ENCODE peak calls at places on chromosomes 6 and 20, in five cellular contexts. R, B, K, X and V are unnamed samples.

GRCh38 chr6:105402090-105402980 is 547 bp downstream of the PREP start:
- DNase-seq in R (peak; percentile 29), K (peak; percentile 56), B (peak; percentile 54), X (peak; percentile 24), V (no peak)

GRCh38 chr20:5977975-5978374 is 27.5 kb downstream of the MCM8 start:
- DNase-seq in B (no peak), X (no peak), K (no peak), R (no peak), V (no peak)

GRCh38 chr20:5002077-5002413 is 735 bp upstream of the SLC23A2 start:
- DNase-seq in R (no peak), K (no peak), B (no peak), X (no peak), V (no peak)

GRCh38 chr6:162056745-162057144 is 670.8 kb downstream of the PRKN start:
- DNase-seq in R (no peak), K (peak; percentile 55), B (no peak), X (no peak), V (no peak)

GRCh38 chr6:24357336-24358218 is at the start of gene DCDC2:
- DNase-seq in X (peak; percentile 66), B (peak; percentile 60), R (peak; percentile 83), K (peak; percentile 13), V (peak; percentile 16)

GRCh38 chr20:43513298-43514061 is 6.0 kb downstream of the L3MBTL1 start:
- DNase-seq in R (no peak), B (no peak), X (no peak), K (no peak), V (no peak)

GRCh38 chr20:62089393-62089792 is 23.7 kb upstream of the TAF4 start:
- DNase-seq in X (no peak), R (no peak), B (no peak), K (no peak), V (no peak)

GRCh38 chr6:108745664-108746336 is 102.4 kb upstream of the ARMC2 start:
- DNase-seq in K (no peak), R (no peak), X (no peak), B (no peak), V (no peak)

GRCh38 chr6:139882977-139883728 is 508.7 kb upstream of the CITED2 start:
- DNase-seq in R (no peak), K (peak; percentile 40), X (no peak), B (no peak), V (no peak)

GRCh38 chr20:37651932-37652331 is 41.9 kb upstream of the CTNNBL1 start:
- DNase-seq in K (peak; percentile 12), B (no peak), R (peak; percentile 31), X (no peak), V (peak; percentile 4)

GRCh38 chr6:92122746-92123145 is 1296.6 kb downstream of the EPHA7 start:
- DNase-seq in B (no peak), R (no peak), K (peak; percentile 29), X (no peak), V (no peak)

GRCh38 chr6:15246217-15247211 is 645 bp downstream of the JARID2 start:
- DNase-seq in X (no peak), R (no peak), K (peak; percentile 42), B (no peak), V (no peak)

GRCh38 chr6:3752538-3753227 is 1.2 kb upstream of the PXDC1 start:
- DNase-seq in B (no peak), X (no peak), K (no peak), R (no peak), V (no peak)

GRCh38 chr6:83417880-83418663 is 12.8 kb downstream of the ME1 start:
- DNase-seq in R (no peak), K (peak; percentile 86), X (no peak), B (no peak), V (no peak)

GRCh38 chr6:118506071-118506638 is 41.9 kb upstream of the PLN start:
- DNase-seq in X (no peak), K (no peak), R (no peak), B (no peak), V (no peak)

GRCh38 chr6:108656834-108657233 is 96.1 kb downstream of the FOXO3 start:
- DNase-seq in X (no peak), R (no peak), K (no peak), B (no peak), V (no peak)

GRCh38 chr6:45472383-45472782 is 94.6 kb upstream of the SUPT3H start:
- DNase-seq in B (no peak), X (peak; percentile 30), K (peak; percentile 81), R (no peak), V (no peak)

GRCh38 chr6:108897371-108897770 is 49.1 kb downstream of the ARMC2 start:
- DNase-seq in K (peak; percentile 37), R (no peak), B (no peak), X (no peak), V (no peak)

GRCh38 chr6:54801669-54802068 is 44.9 kb upstream of the FAM83B start:
- DNase-seq in B (no peak), R (no peak), X (no peak), K (peak; percentile 96), V (no peak)
- H3K27ac ChIP-seq in B (no peak overlapping the region), R (no peak overlapping the region), X (no peak overlapping the region), K (no peak overlapping the region), V (no peak overlapping the region)

GRCh38 chr20:63959699-63960075 is 3.5 kb upstream of the UCKL1 start:
- DNase-seq in R (no peak), K (no peak), X (no peak), B (no peak), V (no peak)
- TF ChIP-seq CTCF in R (no peak), K (no peak), X (no peak), B (no peak), V (no peak)

GRCh38 chr6:44117397-44118128 is 9.7 kb downstream of the MRPL14 start:
- DNase-seq in X (no peak), B (no peak), K (no peak), R (no peak), V (no peak)
- H3K9me3 ChIP-seq in X (no peaks in the 10 kb centered on the region), B (no peaks in the 10 kb centered on the region), K (no peaks in the 10 kb centered on the region), R (no peaks in the 10 kb centered on the region), V (no peaks in the 10 kb centered on the region)

GRCh38 chr6:111612379-111612778 is 6.7 kb upstream of the TRAF3IP2 start:
- DNase-seq in X (no peak), R (no peak), B (no peak), K (no peak), V (no peak)

GRCh38 chr6:111607279-111607678 is 1.6 kb upstream of the TRAF3IP2 start:
- DNase-seq in K (no peak), R (no peak), X (no peak), B (no peak), V (no peak)

GRCh38 chr6:111606620-111607115 is 990 bp upstream of the TRAF3IP2 start:
- DNase-seq in X (no peak), K (peak; percentile 31), B (no peak), R (no peak), V (no peak)

GRCh38 chr6:111609827-111610526 is 4.3 kb upstream of the TRAF3IP2 start:
- DNase-seq in B (no peak), X (no peak), R (no peak), K (no peak), V (no peak)

GRCh38 chr6:111610548-111611172 is 5.0 kb upstream of the TRAF3IP2 start:
- DNase-seq in B (no peak), K (no peak), R (peak; percentile 24), X (no peak), V (no peak)
- H3K27ac ChIP-seq in B (no peak overlapping the region), K (no peak overlapping the region), R (peak overlapping the region; percentile 85), X (no peak overlapping the region), V (no peak overlapping the region)

GRCh38 chr20:53937929-53938367 is 132.4 kb downstream of the BCAS1 start:
- DNase-seq in K (no peak), B (no peak), R (no peak), X (no peak), V (no peak)
- TF ChIP-seq CTCF in K (no peak), B (no peak), R (no peak), X (no peak), V (no peak)

DNA sequence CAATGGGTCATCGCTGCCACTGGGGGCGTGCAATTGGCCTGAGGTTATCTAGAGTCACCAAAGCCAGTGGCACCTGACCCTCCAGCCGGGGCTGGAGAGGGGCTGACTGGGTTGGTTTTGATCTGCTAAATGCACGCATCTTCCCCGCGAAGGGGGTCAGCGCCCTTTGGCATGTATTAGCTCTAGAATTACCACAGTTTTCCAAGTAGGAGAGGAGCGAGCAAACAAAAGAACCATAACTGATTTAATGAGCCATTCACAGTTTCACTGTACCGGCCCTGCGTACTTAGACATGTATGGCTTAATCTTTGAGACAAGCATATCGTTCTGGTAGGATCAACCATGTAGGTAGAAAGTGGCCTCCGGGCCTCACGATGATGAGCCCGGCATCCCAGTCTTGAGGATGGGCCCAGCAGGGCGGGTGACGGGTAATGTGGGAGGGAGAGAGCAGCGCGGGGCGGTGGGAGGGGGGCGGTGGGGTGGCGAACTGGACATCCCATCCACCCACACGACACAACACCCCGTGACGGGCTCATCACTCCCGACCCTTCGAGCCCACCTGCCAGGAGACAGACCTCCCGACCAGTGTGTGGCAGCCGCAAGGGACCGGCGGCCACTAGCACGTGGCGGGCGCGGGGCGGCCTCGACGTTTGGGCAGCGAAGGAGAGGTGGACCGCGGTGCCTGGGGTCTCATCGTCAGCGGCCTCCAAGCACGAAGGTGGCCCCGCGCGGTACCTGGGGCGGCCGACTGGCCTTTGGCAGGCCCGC is 1957.5 kb upstream of the DEFB115 start:
- DNase-seq in R (no peak), X (no peak), K (no peak), B (no peak), V (no peak)
- H3K9me3 ChIP-seq in R (peaks cover 32% of the 10 kb centered on the region), X (peaks cover 75% of the 10 kb centered on the region), K (no peaks in the 10 kb centered on the region), B (no peaks in the 10 kb centered on the region), V (peaks cover 11% of the 10 kb centered on the region)

GRCh38 chr6:63649269-63649668 is 13.7 kb downstream of the PHF3 start:
- DNase-seq in X (no peak), R (no peak), B (no peak), K (peak; percentile 28), V (no peak)

GRCh38 chr6:63649847-63650265 is 14.3 kb downstream of the PHF3 start:
- DNase-seq in K (peak; percentile 54), R (no peak), B (no peak), X (no peak), V (no peak)

GRCh38 chr6:63652980-63653379 is 17.4 kb downstream of the PHF3 start:
- DNase-seq in X (no peak), R (no peak), K (no peak), B (no peak), V (no peak)
- H3K27ac ChIP-seq in X (no peak overlapping the region), R (no peak overlapping the region), K (no peak overlapping the region), B (no peak overlapping the region), V (no peak overlapping the region)

DNA sequence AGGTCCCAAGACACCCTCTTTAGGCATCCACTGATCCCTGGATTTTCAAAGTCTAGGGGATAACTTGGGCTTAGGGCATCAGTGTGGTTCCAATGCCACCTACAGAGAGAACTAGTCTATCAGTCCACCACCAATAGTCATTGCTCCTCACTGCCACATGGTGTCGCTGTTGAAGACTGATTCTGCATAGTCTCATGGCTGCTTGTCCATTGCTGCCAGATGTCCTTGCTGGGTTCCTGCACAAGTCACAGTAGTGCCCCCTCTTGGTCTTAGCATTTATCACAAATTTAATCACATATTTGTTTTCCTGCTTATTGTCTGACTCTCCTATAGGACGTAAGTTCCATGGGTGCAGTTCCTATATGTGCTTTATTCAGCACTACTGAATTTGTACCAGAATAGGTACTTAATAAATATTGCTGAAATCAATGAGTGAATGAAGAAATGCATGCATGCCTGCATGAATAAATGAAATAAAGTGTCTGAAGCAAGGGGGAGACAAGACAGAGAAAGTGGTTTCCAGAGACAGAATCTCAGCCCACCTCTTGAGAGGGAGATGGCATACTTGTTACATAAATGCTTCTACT is 45.9 kb upstream of the RALY start:
- DNase-seq in B (no peak), K (peak; percentile 45), X (no peak), R (peak; percentile 38), V (peak; percentile 4)
- TF ChIP-seq CTCF in B (peak; percentile 67), K (peak; percentile 45), X (no peak), R (peak; percentile 38), V (peak; percentile 51)